ENCODE peak calls at places on chromosomes 5 and 9, in six cellular contexts. L, X, H, P, E and F are unnamed samples.
A peak's percentile ranks its signal among the peaks of the same experiment; 100 is the strongest.

GRCh38 chr5:5629579-5629978 is 207.1 kb downstream of the ICE1 start:
- DNase-seq in L (no peak), X (no peak), H (no peak), P (no peak), E (no peak), F (no peak)

GRCh38 chr5:154249786-154250185 is 59.3 kb downstream of the GALNT10 start:
- DNase-seq in L (no peak), X (no peak), H (no peak), P (no peak), E (no peak), F (no peak)

GRCh38 chr9:36029202-36029601 is 7.5 kb upstream of the RECK start:
- DNase-seq in L (no peak), X (no peak), H (no peak), P (no peak), E (no peak), F (no peak)

GRCh38 chr5:113245427-113246052 is 189.2 kb downstream of the TSSK1B start:
- DNase-seq in L (no peak), X (no peak), H (no peak), P (no peak), E (no peak), F (no peak)

GRCh38 chr5:72121753-72122445 is 14.6 kb downstream of the MAP1B start:
- DNase-seq in L (no peak), X (no peak), H (no peak), P (no peak), E (no peak), F (no peak)

GRCh38 chr5:21398511-21398910 is 1410.5 kb upstream of the CDH18 start:
- DNase-seq in L (no peak), X (no peak), H (no peak), P (no peak), E (no peak), F (no peak)

GRCh38 chr5:79229357-79230174 is 6.4 kb upstream of the JMY start:
- DNase-seq in L (no peak), X (no peak), H (peak; percentile 63), P (no peak), E (peak; percentile 81), F (no peak)

GRCh38 chr5:40204157-40204556 is 475.6 kb upstream of the PTGER4 start:
- DNase-seq in L (no peak), X (no peak), H (no peak), P (no peak), E (no peak), F (no peak)

GRCh38 chr5:159406571-159406970 is 76.3 kb upstream of the IL12B start:
- DNase-seq in L (no peak), X (no peak), H (no peak), P (no peak), E (no peak), F (no peak)

GRCh38 chr9:36584626-36585460 is 12.1 kb downstream of the MELK start:
- DNase-seq in L (no peak), X (no peak), H (no peak), P (no peak), E (peak; percentile 86), F (no peak)

GRCh38 chr5:19018822-19019221 is 969.2 kb downstream of the CDH18 start:
- DNase-seq in L (no peak), X (no peak), H (no peak), P (no peak), E (no peak), F (no peak)

GRCh38 chr9:83027153-83027867 is 35.6 kb downstream of the RASEF start:
- DNase-seq in L (no peak), X (no peak), H (no peak), P (no peak), E (peak; percentile 88), F (no peak)

GRCh38 chr5:18972244-18972643 is 1015.8 kb downstream of the CDH18 start:
- DNase-seq in L (no peak), X (no peak), H (no peak), P (no peak), E (no peak), F (no peak)

GRCh38 chr9:7216004-7216821 is 458.4 kb downstream of the KDM4C start:
- DNase-seq in L (no peak), X (no peak), H (no peak), P (no peak), E (no peak), F (no peak)

GRCh38 chr5:88708021-88708420 is 175.0 kb downstream of the MEF2C start:
- DNase-seq in L (no peak), X (no peak), H (no peak), P (no peak), E (no peak), F (no peak)

GRCh38 chr5:151156732-151157402 is 712 bp downstream of the ANXA6 start:
- DNase-seq in L (no peak), X (no peak), H (peak; percentile 60), P (no peak), E (no peak), F (no peak)

GRCh38 chr9:34771023-34771422 is 61.1 kb upstream of the CCL21 start:
- DNase-seq in L (no peak), X (no peak), H (no peak), P (no peak), E (peak; percentile 15), F (no peak)

GRCh38 chr5:1200495-1201326 is 684 bp upstream of the SLC6A19 start:
- DNase-seq in L (no peak), X (no peak), H (no peak), P (no peak), E (no peak), F (no peak)

GRCh38 chr9:85158512-85158911 is 489.0 kb downstream of the NTRK2 start:
- DNase-seq in L (no peak), X (no peak), H (no peak), P (no peak), E (no peak), F (no peak)

GRCh38 chr5:73419414-73420390 is 28.9 kb downstream of the FOXD1 start:
- DNase-seq in L (peak; percentile 44), X (no peak), H (no peak), P (no peak), E (no peak), F (peak; percentile 27)

GRCh38 chr5:133612021-133612860 is at the start of gene FSTL4:
- DNase-seq in L (peak; percentile 57), X (no peak), H (peak; percentile 59), P (no peak), E (no peak), F (peak; percentile 58)

GRCh38 chr9:134216449-134216951 is 52.1 kb upstream of the RNU6ATAC start:
- DNase-seq in L (no peak), X (no peak), H (no peak), P (no peak), E (no peak), F (no peak)

GRCh38 chr9:134215709-134216448 is 51.5 kb upstream of the RNU6ATAC start:
- DNase-seq in L (no peak), X (no peak), H (no peak), P (no peak), E (peak; percentile 61), F (no peak)

GRCh38 chr9:134216961-134217360 is 52.6 kb upstream of the RNU6ATAC start:
- DNase-seq in L (no peak), X (no peak), H (no peak), P (no peak), E (no peak), F (no peak)

GRCh38 chr9:134218230-134218629 is 53.9 kb upstream of the RNU6ATAC start:
- DNase-seq in L (no peak), X (no peak), H (no peak), P (no peak), E (no peak), F (no peak)

GRCh38 chr9:134217431-134218210 is 53.3 kb upstream of the RNU6ATAC start:
- DNase-seq in L (no peak), X (no peak), H (no peak), P (no peak), E (no peak), F (no peak)
- TF ChIP-seq CTCF in L (no peak), X (no peak), H (peak; percentile 39), P (peak; percentile 27), E (peak; percentile 52), F (no peak)

GRCh38 chr5:37184748-37185364 is 64.3 kb downstream of the CPLANE1 start:
- DNase-seq in L (no peak), X (no peak), H (peak; percentile 48), P (no peak), E (no peak), F (no peak)

GRCh38 chr5:37189355-37189754 is 59.8 kb downstream of the CPLANE1 start:
- DNase-seq in L (no peak), X (no peak), H (no peak), P (no peak), E (peak; percentile 11), F (no peak)

GRCh38 chr5:37187465-37187977 is 61.7 kb downstream of the CPLANE1 start:
- DNase-seq in L (no peak), X (no peak), H (no peak), P (no peak), E (no peak), F (no peak)

DNA sequence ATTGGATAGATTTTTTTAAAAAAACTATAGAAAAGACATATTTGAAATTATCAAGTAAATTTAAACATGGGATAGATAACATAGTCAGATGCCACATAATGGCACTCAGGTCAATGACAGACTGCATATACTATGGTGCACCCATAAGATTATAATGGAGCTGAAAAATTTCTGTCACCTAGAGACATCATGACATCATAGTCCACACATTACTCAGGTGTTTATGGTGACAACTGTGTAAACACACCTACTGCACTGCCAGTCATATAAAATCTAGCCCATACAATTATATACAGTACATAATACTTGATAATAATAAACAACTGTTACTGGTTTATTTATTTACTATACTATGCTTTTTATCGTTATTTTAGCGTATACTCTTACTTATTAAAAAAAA is 58.6 kb downstream of the CPLANE1 start:
- DNase-seq in L (no peak), X (no peak), H (no peak), P (no peak), E (no peak), F (no peak)
- TF ChIP-seq CTCF in L (no peak), X (no peak), H (no peak), P (no peak), E (no peak), F (no peak)

DNA sequence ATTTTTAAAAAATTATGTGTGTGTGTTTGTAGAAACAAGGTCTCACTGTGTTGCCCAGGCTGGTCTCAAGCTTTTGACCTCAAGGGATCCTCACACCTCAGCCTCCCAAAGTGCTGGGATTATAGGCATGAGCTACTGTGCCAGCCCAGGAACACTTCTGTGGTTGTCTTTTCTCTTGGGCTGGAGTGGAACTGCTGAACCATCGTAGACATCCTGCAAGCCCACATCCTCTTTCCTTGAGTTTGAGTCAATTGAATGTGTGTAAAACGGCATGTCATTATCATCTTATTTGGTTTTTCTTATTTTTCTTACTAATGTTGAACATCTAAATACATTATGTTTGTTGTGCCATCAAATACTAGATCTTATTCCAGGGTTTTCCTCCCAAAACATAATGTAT is 40.0 kb downstream of the EHMT1 start:
- DNase-seq in L (no peak), X (no peak), H (no peak), P (no peak), E (no peak), F (no peak)
- TF ChIP-seq CTCF in L (no peak), X (no peak), H (no peak), P (no peak), E (no peak), F (no peak)

DNA sequence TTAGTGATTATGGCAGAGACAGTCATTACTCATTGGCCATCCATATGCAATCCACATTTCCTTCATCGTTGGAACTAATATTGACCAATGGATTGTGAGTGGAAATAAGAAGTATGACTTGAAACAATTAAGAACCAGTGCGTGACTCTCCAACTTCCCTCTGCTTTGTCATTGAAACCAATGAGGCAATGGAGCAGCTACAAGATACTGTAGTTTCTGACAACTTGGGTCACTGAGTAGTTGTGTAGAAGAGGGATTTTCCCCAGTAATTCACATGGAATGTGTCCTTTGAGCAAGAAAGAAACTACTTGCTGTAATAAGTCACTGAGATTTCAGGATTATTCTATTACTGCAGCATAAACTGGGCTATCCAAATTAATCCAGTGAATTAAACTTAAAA is 785.3 kb upstream of the RIOK2 start:
- DNase-seq in L (no peak), X (no peak), H (no peak), P (no peak), E (no peak), F (no peak)
- TF ChIP-seq CTCF in L (no peak), X (no peak), H (no peak), P (no peak), E (no peak), F (no peak)